ENCODE peak calls at places on chromosomes 1 and 21, in nine cellular contexts. N is endothelial cell, M is IMR-90, O is ovary, X is upper lobe of right lung, Y is left colon, W is nephron progenitor cell, V is GM23248, E is nucleus accumbens. I is an unnamed sample.

GRCh38 chr1:9792156-9793042 is 31.4 kb downstream of the CLSTN1 start:
- DNase-seq in V (no peak), O (no peak), E (no peak), X (no peak), W (peak), M (peak), Y (no peak), N (no peak), I (no peak)

GRCh38 chr1:234961468-234962339 is 166.9 kb downstream of the TOMM20 start:
- DNase-seq in Y (peak), N (no peak), V (peak), O (no peak), W (no peak), M (peak), E (no peak), X (no peak), I (no peak)

GRCh38 chr21:17732306-17732705 is 86.8 kb downstream of the C21orf91 start:
- DNase-seq in E (no peak), N (no peak), M (peak), Y (no peak), O (no peak), W (no peak), V (no peak), X (no peak), I (no peak)

GRCh38 chr1:95953005-95953404 is 719.0 kb downstream of the RWDD3 start:
- DNase-seq in N (peak), V (peak), E (peak), X (no peak), W (no peak), O (no peak), Y (no peak), M (peak), I (peak)

GRCh38 chr1:230857077-230857476 is 11.2 kb downstream of the C1orf198 start:
- DNase-seq in X (no peak), W (no peak), V (no peak), M (peak), N (no peak), Y (no peak), O (no peak), E (peak), I (peak)

GRCh38 chr21:37503848-37504467 is 137.4 kb downstream of the DYRK1A start:
- DNase-seq in V (peak), Y (no peak), X (no peak), W (no peak), N (no peak), E (no peak), O (no peak), M (peak), I (no peak)

GRCh38 chr1:203592156-203592555 is 34.5 kb upstream of the ATP2B4 start:
- DNase-seq in M (peak), O (no peak), E (peak), W (peak), N (no peak), X (no peak), Y (no peak), V (no peak), I (peak)

GRCh38 chr21:33940164-33940563 is 24.6 kb upstream of the ATP5PO start:
- DNase-seq in M (peak), E (no peak), X (no peak), O (no peak), N (no peak), V (peak), Y (no peak), W (no peak), I (no peak)

GRCh38 chr1:31792116-31792515 is 23.7 kb downstream of the SPOCD1 start:
- DNase-seq in X (peak), M (no peak), Y (no peak), E (no peak), N (no peak), O (no peak), V (no peak), W (no peak), I (no peak)

GRCh38 chr1:23194119-23194984 is 22.9 kb downstream of the HTR1D start:
- DNase-seq in N (no peak), E (no peak), X (no peak), V (peak), Y (no peak), M (peak), O (no peak), W (no peak), I (no peak)

GRCh38 chr1:110490791-110491451 is 28.1 kb downstream of the KCNA10 start:
- DNase-seq in M (no peak), E (peak), O (no peak), X (no peak), Y (no peak), N (no peak), W (no peak), V (no peak), I (no peak)

GRCh38 chr1:117985239-117985638 is 55.7 kb downstream of the WDR3 start:
- DNase-seq in V (peak), Y (no peak), X (no peak), E (no peak), O (no peak), M (no peak), W (no peak), N (no peak), I (no peak)

GRCh38 chr1:34842952-34843371 is 16.6 kb downstream of the SMIM12 start:
- DNase-seq in X (no peak), Y (no peak), V (no peak), E (no peak), M (no peak), W (no peak), O (peak), N (peak), I (peak)

GRCh38 chr1:226017070-226017469 is 17.9 kb upstream of the SDE2 start:
- DNase-seq in W (no peak), M (no peak), Y (no peak), O (no peak), N (no peak), X (no peak), E (no peak), V (no peak), I (no peak)

GRCh38 chr1:70961374-70961773 is 86.2 kb downstream of the PTGER3 start:
- DNase-seq in Y (no peak), V (no peak), N (no peak), E (no peak), W (no peak), O (no peak), X (no peak), M (no peak), I (no peak)

GRCh38 chr1:168256164-168256563 is 24.5 kb upstream of the TBX19 start:
- DNase-seq in O (no peak), X (no peak), M (no peak), Y (no peak), W (no peak), E (no peak), V (no peak), N (no peak), I (no peak)